ENCODE peak calls at places on chromosomes 16 and 17, in ten cellular contexts. N, W, A, I, L, E, F, P, O and D are unnamed samples.
A peak's percentile ranks its signal among the peaks of the same experiment; 100 is the strongest.

GRCh38 chr16:66263168-66263972 is 103.1 kb upstream of the CDH5 start:
- DNase-seq in N (no peak), W (no peak), A (no peak), I (no peak), L (no peak), E (peak; percentile 55), F (no peak), P (no peak), O (no peak), D (no peak)

GRCh38 chr17:16923904-16924700 is 47.8 kb downstream of the TNFRSF13B start:
- DNase-seq in N (no peak), W (no peak), A (no peak), I (no peak), L (no peak), E (no peak), F (no peak), P (no peak), O (no peak), D (no peak)

GRCh38 chr17:2173005-2173404 is 118.1 kb downstream of the HIC1 start:
- DNase-seq in N (no peak), W (no peak), A (peak; percentile 53), I (no peak), L (no peak), E (no peak), F (no peak), P (no peak), O (peak; percentile 66), D (no peak)

GRCh38 chr16:56203052-56203451 is 11.8 kb downstream of the GNAO1 start:
- DNase-seq in N (no peak), W (peak; percentile 53), A (peak; percentile 38), I (peak; percentile 80), L (no peak), E (peak; percentile 66), F (peak; percentile 22), P (no peak), O (no peak), D (peak; percentile 25)

GRCh38 chr16:85948870-85949269 is 49.9 kb downstream of the IRF8 start:
- DNase-seq in N (no peak), W (no peak), A (no peak), I (no peak), L (no peak), E (no peak), F (no peak), P (no peak), O (no peak), D (no peak)

GRCh38 chr17:70795620-70796019 is 626.3 kb downstream of the KCNJ2 start:
- DNase-seq in N (no peak), W (no peak), A (no peak), I (no peak), L (no peak), E (no peak), F (no peak), P (no peak), O (no peak), D (no peak)

GRCh38 chr16:15672514-15673167 is 22.6 kb downstream of the NDE1 start:
- DNase-seq in N (peak; percentile 74), W (no peak), A (peak; percentile 97), I (peak; percentile 30), L (peak; percentile 97), E (no peak), F (peak; percentile 13), P (no peak), O (peak; percentile 97), D (no peak)

GRCh38 chr17:50468120-50469004 is at the start of gene CHAD:
- DNase-seq in N (no peak), W (no peak), A (no peak), I (no peak), L (no peak), E (peak; percentile 26), F (no peak), P (no peak), O (no peak), D (no peak)

GRCh38 chr17:65584604-65585521 is 23.4 kb upstream of the AXIN2 start:
- DNase-seq in N (no peak), W (no peak), A (no peak), I (no peak), L (no peak), E (no peak), F (no peak), P (no peak), O (peak; percentile 55), D (peak; percentile 66)